ENCODE peak calls at places on chromosomes 7 and 10, in eight cellular contexts. N, Q, S, H, R, U, O and V are unnamed samples.

GRCh38 chr7:40535678-40536077 is 400.9 kb downstream of the SUGCT start:
- DNase-seq in N (no peak), Q (no peak), S (no peak), H (no peak), R (no peak), U (no peak), O (no peak), V (no peak)

GRCh38 chr10:45532501-45532900 is 140.1 kb downstream of the ZFAND4 start:
- DNase-seq in N (no peak), Q (no peak), S (no peak), H (no peak), R (no peak), U (no peak), O (no peak), V (no peak)

GRCh38 chr7:93402944-93403343 is 170.8 kb downstream of the VPS50 start:
- DNase-seq in N (no peak), Q (no peak), S (no peak), H (no peak), R (no peak), U (no peak), O (no peak), V (no peak)

GRCh38 chr10:95308389-95309302 is 17.8 kb upstream of the PDLIM1 start:
- DNase-seq in N (peak), Q (peak), S (no peak), H (peak), R (peak), U (peak), O (peak), V (peak)

GRCh38 chr10:113356794-113357687 is 195.8 kb upstream of the HABP2 start:
- DNase-seq in N (no peak), Q (no peak), S (no peak), H (no peak), R (no peak), U (peak), O (no peak), V (no peak)

GRCh38 chr10:104330168-104331117 is 7.8 kb downstream of the ITPRIP start:
- DNase-seq in N (peak), Q (peak), S (no peak), H (peak), R (peak), U (peak), O (peak), V (peak)

GRCh38 chr10:132101529-132101928 is 35.8 kb downstream of the JAKMIP3 start:
- DNase-seq in N (no peak), Q (no peak), S (no peak), H (no peak), R (no peak), U (peak), O (no peak), V (no peak)

GRCh38 chr7:91940171-91940570 is 491 bp upstream of the AKAP9 start:
- DNase-seq in N (peak), Q (peak), S (no peak), H (peak), R (peak), U (no peak), O (no peak), V (peak)

GRCh38 chr7:69813637-69814240 is 215.5 kb downstream of the AUTS2 start:
- DNase-seq in N (no peak), Q (no peak), S (no peak), H (no peak), R (no peak), U (no peak), O (no peak), V (no peak)

GRCh38 chr7:98754041-98754479 is 115.8 kb downstream of the TMEM130 start:
- DNase-seq in N (no peak), Q (peak), S (no peak), H (no peak), R (no peak), U (no peak), O (no peak), V (no peak)

GRCh38 chr7:45417268-45417667 is 156.9 kb upstream of the ADCY1 start:
- DNase-seq in N (no peak), Q (no peak), S (no peak), H (no peak), R (no peak), U (no peak), O (no peak), V (no peak)

GRCh38 chr7:47446871-47447466 is 134.9 kb downstream of the TNS3 start:
- DNase-seq in N (no peak), Q (no peak), S (no peak), H (peak), R (no peak), U (no peak), O (no peak), V (no peak)

GRCh38 chr7:5693529-5693928 is 87.9 kb downstream of the RNF216 start:
- DNase-seq in N (no peak), Q (peak), S (peak), H (peak), R (no peak), U (peak), O (no peak), V (no peak)

GRCh38 chr10:118501637-118502440 is 93.6 kb downstream of the PRLHR start:
- DNase-seq in N (no peak), Q (peak), S (no peak), H (no peak), R (no peak), U (no peak), O (no peak), V (no peak)

GRCh38 chr10:1434202-1434601 is 303.1 kb downstream of the ADARB2 start:
- DNase-seq in N (no peak), Q (no peak), S (no peak), H (no peak), R (no peak), U (no peak), O (no peak), V (no peak)

GRCh38 chr10:905503-905902 is 26.0 kb downstream of the LARP4B start:
- DNase-seq in N (no peak), Q (no peak), S (no peak), H (no peak), R (no peak), U (no peak), O (no peak), V (no peak)

GRCh38 chr7:143387156-143387975 is 6.2 kb downstream of the ZYX start:
- DNase-seq in N (no peak), Q (peak), S (no peak), H (no peak), R (no peak), U (peak), O (no peak), V (no peak)

GRCh38 chr10:128854965-128855364 is 612.1 kb upstream of the MGMT start:
- DNase-seq in N (peak), Q (no peak), S (no peak), H (peak), R (peak), U (peak), O (peak), V (peak)

GRCh38 chr7:8151161-8151560 is 110.8 kb downstream of the ICA1 start:
- DNase-seq in N (no peak), Q (no peak), S (no peak), H (no peak), R (no peak), U (no peak), O (no peak), V (no peak)

GRCh38 chr10:64528294-64529002 is 1007.2 kb downstream of the REEP3 start:
- DNase-seq in N (no peak), Q (no peak), S (no peak), H (no peak), R (no peak), U (no peak), O (no peak), V (no peak)

GRCh38 chr10:30963994-30964930 is 67.4 kb downstream of the ZNF438 start:
- DNase-seq in N (no peak), Q (no peak), S (no peak), H (no peak), R (no peak), U (no peak), O (no peak), V (no peak)

GRCh38 chr7:22589641-22590141 is 89.7 kb upstream of the STEAP1B start:
- DNase-seq in N (peak), Q (no peak), S (no peak), H (no peak), R (no peak), U (peak), O (peak), V (peak)

GRCh38 chr7:98836811-98837631 is 32.8 kb downstream of the TMEM130 start:
- DNase-seq in N (peak), Q (peak), S (no peak), H (peak), R (peak), U (no peak), O (no peak), V (no peak)

GRCh38 chr7:112204072-112204775 is 2.0 kb downstream of the DOCK4 start:
- DNase-seq in N (no peak), Q (no peak), S (no peak), H (no peak), R (no peak), U (no peak), O (no peak), V (no peak)

GRCh38 chr10:111784386-111784785 is 399.2 kb downstream of the GPAM start:
- DNase-seq in N (no peak), Q (no peak), S (no peak), H (no peak), R (no peak), U (no peak), O (no peak), V (no peak)

GRCh38 chr10:60536529-60537114 is 146.9 kb upstream of the ANK3 start:
- DNase-seq in N (no peak), Q (peak), S (no peak), H (no peak), R (no peak), U (no peak), O (no peak), V (no peak)

GRCh38 chr10:34522542-34522941 is 292.6 kb downstream of the PARD3 start:
- DNase-seq in N (no peak), Q (peak), S (no peak), H (no peak), R (no peak), U (no peak), O (no peak), V (no peak)

GRCh38 chr10:102802920-102803534 is 34.2 kb downstream of the CYP17A1 start:
- DNase-seq in N (no peak), Q (no peak), S (peak), H (no peak), R (peak), U (peak), O (peak), V (no peak)
- TF ChIP-seq EP300 in N (no peak), Q (no peak), S (no peak), H (no peak), R (peak), U (no peak), O (no peak), V (no peak)

DNA sequence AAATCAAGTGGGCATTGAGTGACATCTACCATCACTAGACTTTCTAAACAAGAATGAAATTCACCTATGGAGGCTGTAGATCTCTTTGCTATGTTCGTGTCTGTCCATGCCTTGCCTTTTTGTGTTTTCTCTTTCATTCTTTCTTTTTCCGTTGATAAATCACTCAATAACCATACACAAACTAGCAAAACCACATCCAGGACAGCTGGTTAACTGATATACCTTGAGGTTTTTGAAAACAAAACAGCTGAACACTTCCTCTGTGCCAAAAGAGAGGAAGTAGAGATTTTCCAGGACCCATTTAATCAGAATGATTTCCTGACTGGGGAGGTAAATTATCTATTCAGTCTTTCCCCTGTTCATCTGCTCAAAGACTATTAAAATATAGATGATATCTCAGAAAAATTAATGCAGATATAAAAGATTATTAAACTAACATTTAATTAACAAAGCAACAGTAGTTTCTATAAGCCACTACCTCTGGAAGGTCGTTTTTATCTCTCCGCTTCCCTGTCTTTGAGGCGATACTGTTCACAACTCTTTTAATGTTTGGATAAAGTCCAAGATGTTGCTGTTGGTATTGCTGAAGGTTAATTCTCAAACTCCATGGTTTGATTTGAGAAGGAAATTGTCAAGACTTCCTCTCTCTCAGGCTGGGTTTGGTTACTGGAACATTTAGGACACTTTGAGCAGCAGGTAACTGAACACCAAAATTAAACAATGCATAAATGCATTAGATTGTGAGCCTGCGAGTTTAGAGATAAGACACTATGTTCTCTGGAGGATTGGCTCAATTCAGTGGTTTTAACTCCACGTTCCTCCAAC is 24.4 kb upstream of the C10orf67 start:
- DNase-seq in N (no peak), Q (no peak), S (peak), H (no peak), R (no peak), U (no peak), O (no peak), V (no peak)
- TF ChIP-seq EP300 in N (no peak), Q (no peak), S (peak), H (no peak), R (no peak), U (no peak), O (no peak), V (no peak)

DNA sequence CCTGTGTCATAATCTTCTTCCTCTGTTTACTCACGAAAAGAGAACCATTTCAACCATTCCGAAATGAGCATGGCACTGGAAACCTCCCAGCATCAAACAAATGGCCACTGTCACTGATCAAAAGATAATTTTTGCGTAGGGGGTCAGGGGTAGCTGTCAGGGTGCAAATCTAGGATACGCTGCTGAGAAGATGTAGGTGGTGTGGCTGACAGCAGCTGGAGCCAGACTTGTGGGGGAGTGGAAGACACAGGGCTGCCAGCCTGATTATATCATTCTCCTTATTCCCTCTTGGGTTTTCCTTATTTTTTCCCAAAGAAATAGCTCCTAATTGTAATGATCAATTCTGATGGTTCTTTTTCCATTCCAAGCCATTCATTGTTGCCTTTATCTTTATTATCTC is 266.1 kb downstream of the SORCS1 start:
- DNase-seq in N (no peak), Q (no peak), S (no peak), H (no peak), R (no peak), U (no peak), O (no peak), V (no peak)
- TF ChIP-seq EP300 in N (no peak), Q (no peak), S (no peak), H (no peak), R (no peak), U (no peak), O (no peak), V (no peak)

DNA sequence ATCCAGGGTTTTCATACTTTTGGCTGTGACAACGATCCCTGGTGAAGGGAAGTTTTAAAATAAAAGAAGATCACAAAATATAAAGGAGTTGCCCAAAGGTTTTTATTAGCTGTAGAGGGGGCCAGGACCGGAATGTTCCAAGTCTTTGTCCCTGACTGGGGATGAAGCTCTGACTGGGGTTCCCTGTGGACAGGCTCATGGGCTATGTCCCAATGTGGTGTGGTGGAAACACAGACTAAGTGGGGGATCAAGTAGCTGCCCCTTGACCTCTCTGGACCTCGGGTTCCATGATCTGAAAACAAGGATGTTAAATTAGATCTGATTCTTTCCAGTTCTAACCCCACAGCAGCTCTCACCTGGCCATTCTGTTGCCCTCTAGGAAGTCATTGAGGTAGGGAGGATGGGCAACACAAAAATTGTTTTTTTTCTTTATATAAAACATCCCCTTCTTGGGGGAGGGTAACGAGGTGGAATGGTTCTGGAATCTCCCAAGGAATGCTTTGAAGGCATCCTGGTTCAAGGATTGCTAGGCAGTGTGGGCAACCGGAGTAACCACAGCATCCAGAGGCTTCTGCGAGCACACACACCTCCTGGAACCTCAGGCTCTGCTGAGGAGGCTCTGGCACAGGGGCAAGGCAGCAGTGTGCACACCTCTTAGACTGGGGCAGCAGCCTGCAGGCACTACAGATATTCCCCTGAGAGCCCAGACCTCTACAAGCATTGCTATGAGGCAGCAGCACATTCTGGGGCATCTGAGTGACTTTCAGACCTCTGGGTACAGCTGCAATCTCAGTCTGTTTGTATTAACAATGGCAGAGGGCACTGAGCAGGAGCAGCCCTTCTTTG is 21.4 kb upstream of the CRYGN start:
- DNase-seq in N (no peak), Q (no peak), S (no peak), H (no peak), R (no peak), U (no peak), O (peak), V (no peak)
- TF ChIP-seq EP300 in N (no peak), Q (no peak), S (no peak), H (no peak), R (no peak), U (no peak), O (no peak), V (no peak)

DNA sequence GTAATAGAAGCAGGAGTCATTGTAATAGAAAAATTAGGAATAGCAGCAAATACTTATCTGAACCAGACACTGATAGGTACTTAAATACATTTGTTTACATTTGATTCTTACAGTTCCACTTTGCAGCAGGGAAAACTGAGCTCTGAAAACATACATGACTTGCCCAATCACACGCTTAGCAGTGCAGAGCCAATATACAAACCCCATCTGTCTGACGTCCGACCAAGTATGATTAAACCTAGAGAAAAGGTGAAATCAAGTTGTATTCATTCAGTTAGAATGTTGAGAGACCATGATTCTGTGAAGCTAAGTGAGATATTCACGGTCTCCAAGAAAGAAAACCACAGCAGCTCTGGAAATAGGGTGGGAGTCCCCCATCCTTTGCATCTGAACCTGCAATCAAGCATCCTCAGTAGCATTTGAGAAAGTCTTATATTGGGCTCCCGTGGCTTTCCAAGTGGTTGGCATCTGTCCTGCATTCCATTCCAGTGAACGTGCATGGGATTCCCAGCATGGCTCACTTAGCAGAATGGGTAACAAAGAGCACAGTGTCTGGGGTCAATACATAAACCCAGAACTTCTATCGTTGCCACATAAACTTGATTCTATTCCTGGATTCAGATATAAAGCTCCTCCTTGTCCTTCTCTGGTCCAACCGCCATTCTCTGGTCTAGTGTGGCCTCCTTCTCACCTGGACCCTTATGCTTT is 148.7 kb upstream of the RSU1 start:
- DNase-seq in N (no peak), Q (peak), S (no peak), H (peak), R (peak), U (peak), O (no peak), V (no peak)
- TF ChIP-seq EP300 in N (no peak), Q (no peak), S (no peak), H (no peak), R (no peak), U (no peak), O (no peak), V (peak)

GRCh38 chr7:25852249-25852994 is 299.6 kb upstream of the NFE2L3 start:
- DNase-seq in N (peak), Q (no peak), S (no peak), H (no peak), R (peak), U (no peak), O (no peak), V (no peak)
- TF ChIP-seq EP300 in N (no peak), Q (no peak), S (no peak), H (no peak), R (no peak), U (no peak), O (no peak), V (no peak)

DNA sequence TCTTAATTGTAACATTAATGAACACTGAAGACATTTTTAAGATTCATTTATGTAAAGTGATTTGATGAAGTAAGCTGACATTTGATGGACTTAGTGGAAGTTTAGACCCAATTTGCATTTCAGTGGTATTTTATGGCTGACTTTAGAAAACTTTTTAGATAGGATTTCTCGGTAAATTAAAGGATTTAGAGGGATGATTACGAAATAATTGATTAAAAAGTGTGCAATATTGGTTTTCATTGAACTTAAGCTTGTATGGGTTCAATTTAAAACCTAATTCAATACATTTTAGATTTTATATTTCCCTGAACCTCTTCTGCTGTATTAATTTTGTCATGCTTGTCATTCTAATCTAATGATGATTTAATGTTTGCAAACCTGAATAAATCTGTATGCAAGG is 135.1 kb downstream of the SDK1 start:
- DNase-seq in N (no peak), Q (no peak), S (no peak), H (no peak), R (no peak), U (no peak), O (no peak), V (no peak)
- TF ChIP-seq EP300 in N (no peak), Q (no peak), S (no peak), H (no peak), R (no peak), U (no peak), O (no peak), V (no peak)

GRCh38 chr7:104956753-104957450 is 57.1 kb upstream of the KMT2E start:
- DNase-seq in N (no peak), Q (no peak), S (peak), H (no peak), R (no peak), U (no peak), O (no peak), V (no peak)
- TF ChIP-seq EP300 in N (no peak), Q (no peak), S (peak), H (no peak), R (no peak), U (no peak), O (no peak), V (no peak)